ENCODE peak calls at places on chromosome X, in five cellular contexts. One of them, this sample, is unnamed.
A peak's percentile ranks its signal among the peaks of the same experiment; 100 is the strongest.

GRCh38 chrX:24426340-24426913 is 38.7 kb upstream of the PDK3 start:
- DNase-seq in HEK293T: no peak
- DNase-seq in choroid plexus epithelial cell: peak; percentile 36
- DNase-seq in stimulated activated CD4-positive, alpha-beta T cell treated with anti-CD3 and anti-CD28 coated beads, Interleukin-4, amount 100 ng/mL, for 4 hours: no peak
- DNase-seq in effector memory CD4-positive, alpha-beta T cell: no peak
- DNase-seq in this sample: no peak

GRCh38 chrX:69065451-69065850 is 99.8 kb downstream of the PJA1 start:
- DNase-seq in stimulated activated CD4-positive, alpha-beta T cell treated with anti-CD3 and anti-CD28 coated beads, Interleukin-4, amount 100 ng/mL, for 4 hours: no peak
- DNase-seq in choroid plexus epithelial cell: peak; percentile 24
- DNase-seq in effector memory CD4-positive, alpha-beta T cell: no peak
- DNase-seq in HEK293T: no peak
- DNase-seq in this sample: no peak

GRCh38 chrX:150361777-150362351 is 1.3 kb upstream of the MAMLD1 start:
- DNase-seq in choroid plexus epithelial cell: no peak
- DNase-seq in stimulated activated CD4-positive, alpha-beta T cell treated with anti-CD3 and anti-CD28 coated beads, Interleukin-4, amount 100 ng/mL, for 4 hours: no peak
- DNase-seq in effector memory CD4-positive, alpha-beta T cell: no peak
- DNase-seq in HEK293T: no peak
- DNase-seq in this sample: no peak

GRCh38 chrX:38102875-38103274 is 96.5 kb downstream of the SYTL5 start:
- DNase-seq in effector memory CD4-positive, alpha-beta T cell: no peak
- DNase-seq in stimulated activated CD4-positive, alpha-beta T cell treated with anti-CD3 and anti-CD28 coated beads, Interleukin-4, amount 100 ng/mL, for 4 hours: no peak
- DNase-seq in choroid plexus epithelial cell: no peak
- DNase-seq in HEK293T: no peak
- DNase-seq in this sample: no peak

GRCh38 chrX:29225670-29226069 is 638.4 kb downstream of the IL1RAPL1 start:
- DNase-seq in effector memory CD4-positive, alpha-beta T cell: no peak
- DNase-seq in choroid plexus epithelial cell: peak; percentile 19
- DNase-seq in stimulated activated CD4-positive, alpha-beta T cell treated with anti-CD3 and anti-CD28 coated beads, Interleukin-4, amount 100 ng/mL, for 4 hours: no peak
- DNase-seq in HEK293T: no peak
- DNase-seq in this sample: no peak

GRCh38 chrX:104195489-104196084 is 29.3 kb downstream of the FAM199X start:
- DNase-seq in effector memory CD4-positive, alpha-beta T cell: no peak
- DNase-seq in HEK293T: peak; percentile 54
- DNase-seq in stimulated activated CD4-positive, alpha-beta T cell treated with anti-CD3 and anti-CD28 coated beads, Interleukin-4, amount 100 ng/mL, for 4 hours: no peak
- DNase-seq in choroid plexus epithelial cell: peak; percentile 52
- DNase-seq in this sample: peak; percentile 6

GRCh38 chrX:37453821-37454220 is 104.7 kb downstream of the PRRG1 start:
- DNase-seq in effector memory CD4-positive, alpha-beta T cell: no peak
- DNase-seq in choroid plexus epithelial cell: no peak
- DNase-seq in HEK293T: no peak
- DNase-seq in stimulated activated CD4-positive, alpha-beta T cell treated with anti-CD3 and anti-CD28 coated beads, Interleukin-4, amount 100 ng/mL, for 4 hours: no peak
- DNase-seq in this sample: no peak

GRCh38 chrX:50770702-50771101 is 43.3 kb downstream of the SHROOM4 start:
- DNase-seq in stimulated activated CD4-positive, alpha-beta T cell treated with anti-CD3 and anti-CD28 coated beads, Interleukin-4, amount 100 ng/mL, for 4 hours: no peak
- DNase-seq in HEK293T: no peak
- DNase-seq in choroid plexus epithelial cell: peak; percentile 26
- DNase-seq in effector memory CD4-positive, alpha-beta T cell: no peak
- DNase-seq in this sample: no peak

GRCh38 chrX:71976753-71977152 is 66.1 kb downstream of the NHSL2 start:
- DNase-seq in stimulated activated CD4-positive, alpha-beta T cell treated with anti-CD3 and anti-CD28 coated beads, Interleukin-4, amount 100 ng/mL, for 4 hours: no peak
- DNase-seq in choroid plexus epithelial cell: no peak
- DNase-seq in HEK293T: no peak
- DNase-seq in effector memory CD4-positive, alpha-beta T cell: no peak
- DNase-seq in this sample: no peak

GRCh38 chrX:100812216-100813158 is 7.7 kb upstream of the CSTF2 start:
- DNase-seq in choroid plexus epithelial cell: peak; percentile 20
- DNase-seq in effector memory CD4-positive, alpha-beta T cell: no peak
- DNase-seq in stimulated activated CD4-positive, alpha-beta T cell treated with anti-CD3 and anti-CD28 coated beads, Interleukin-4, amount 100 ng/mL, for 4 hours: no peak
- DNase-seq in HEK293T: no peak
- DNase-seq in this sample: no peak

GRCh38 chrX:98627645-98628044 is 1743.9 kb downstream of the RPA4 start:
- DNase-seq in stimulated activated CD4-positive, alpha-beta T cell treated with anti-CD3 and anti-CD28 coated beads, Interleukin-4, amount 100 ng/mL, for 4 hours: no peak
- DNase-seq in choroid plexus epithelial cell: no peak
- DNase-seq in HEK293T: no peak
- DNase-seq in effector memory CD4-positive, alpha-beta T cell: no peak
- DNase-seq in this sample: no peak

GRCh38 chrX:97828454-97828853 is 944.7 kb downstream of the RPA4 start:
- DNase-seq in effector memory CD4-positive, alpha-beta T cell: no peak
- DNase-seq in HEK293T: no peak
- DNase-seq in stimulated activated CD4-positive, alpha-beta T cell treated with anti-CD3 and anti-CD28 coated beads, Interleukin-4, amount 100 ng/mL, for 4 hours: no peak
- DNase-seq in choroid plexus epithelial cell: no peak
- DNase-seq in this sample: no peak

GRCh38 chrX:102154900-102155805 is 624 bp downstream of the BEX5 start:
- DNase-seq in choroid plexus epithelial cell: no peak
- DNase-seq in HEK293T: peak; percentile 16
- DNase-seq in effector memory CD4-positive, alpha-beta T cell: no peak
- DNase-seq in stimulated activated CD4-positive, alpha-beta T cell treated with anti-CD3 and anti-CD28 coated beads, Interleukin-4, amount 100 ng/mL, for 4 hours: peak; percentile 6
- DNase-seq in this sample: no peak

GRCh38 chrX:22202251-22202650 is 70.5 kb upstream of the CBLL2 start:
- DNase-seq in choroid plexus epithelial cell: no peak
- DNase-seq in effector memory CD4-positive, alpha-beta T cell: no peak
- DNase-seq in stimulated activated CD4-positive, alpha-beta T cell treated with anti-CD3 and anti-CD28 coated beads, Interleukin-4, amount 100 ng/mL, for 4 hours: no peak
- DNase-seq in HEK293T: no peak
- DNase-seq in this sample: no peak

GRCh38 chrX:153935326-153935851 is 552 bp upstream of the NAA10 start:
- DNase-seq in effector memory CD4-positive, alpha-beta T cell: no peak
- DNase-seq in HEK293T: no peak
- DNase-seq in choroid plexus epithelial cell: no peak
- DNase-seq in stimulated activated CD4-positive, alpha-beta T cell treated with anti-CD3 and anti-CD28 coated beads, Interleukin-4, amount 100 ng/mL, for 4 hours: no peak
- DNase-seq in this sample: peak; percentile 52

GRCh38 chrX:72021975-72022374 is 109.7 kb downstream of the RTL5 start:
- DNase-seq in stimulated activated CD4-positive, alpha-beta T cell treated with anti-CD3 and anti-CD28 coated beads, Interleukin-4, amount 100 ng/mL, for 4 hours: no peak
- DNase-seq in effector memory CD4-positive, alpha-beta T cell: no peak
- DNase-seq in HEK293T: peak; percentile 59
- DNase-seq in choroid plexus epithelial cell: peak; percentile 41
- DNase-seq in this sample: peak; percentile 38

GRCh38 chrX:113260474-113260873 is 419.8 kb upstream of the AMOT start:
- DNase-seq in HEK293T: peak; percentile 18
- DNase-seq in effector memory CD4-positive, alpha-beta T cell: no peak
- DNase-seq in stimulated activated CD4-positive, alpha-beta T cell treated with anti-CD3 and anti-CD28 coated beads, Interleukin-4, amount 100 ng/mL, for 4 hours: no peak
- DNase-seq in choroid plexus epithelial cell: no peak
- DNase-seq in this sample: no peak

GRCh38 chrX:54865208-54865607 is 55.4 kb upstream of the TRO start:
- DNase-seq in stimulated activated CD4-positive, alpha-beta T cell treated with anti-CD3 and anti-CD28 coated beads, Interleukin-4, amount 100 ng/mL, for 4 hours: no peak
- DNase-seq in HEK293T: no peak
- DNase-seq in choroid plexus epithelial cell: no peak
- DNase-seq in effector memory CD4-positive, alpha-beta T cell: no peak
- DNase-seq in this sample: no peak

GRCh38 chrX:138191998-138192397 is 519.5 kb downstream of the FGF13 start:
- DNase-seq in HEK293T: peak; percentile 20
- DNase-seq in stimulated activated CD4-positive, alpha-beta T cell treated with anti-CD3 and anti-CD28 coated beads, Interleukin-4, amount 100 ng/mL, for 4 hours: no peak
- DNase-seq in effector memory CD4-positive, alpha-beta T cell: no peak
- DNase-seq in choroid plexus epithelial cell: peak; percentile 17
- DNase-seq in this sample: no peak

GRCh38 chrX:155263854-155264628 is at the start of gene RAB39B:
- DNase-seq in stimulated activated CD4-positive, alpha-beta T cell treated with anti-CD3 and anti-CD28 coated beads, Interleukin-4, amount 100 ng/mL, for 4 hours: peak; percentile 60
- DNase-seq in HEK293T: peak; percentile 74
- DNase-seq in effector memory CD4-positive, alpha-beta T cell: peak; percentile 54
- DNase-seq in choroid plexus epithelial cell: peak; percentile 60
- DNase-seq in this sample: peak; percentile 25

GRCh38 chrX:110803506-110803905 is 7.9 kb upstream of the CHRDL1 start:
- DNase-seq in stimulated activated CD4-positive, alpha-beta T cell treated with anti-CD3 and anti-CD28 coated beads, Interleukin-4, amount 100 ng/mL, for 4 hours: no peak
- DNase-seq in HEK293T: no peak
- DNase-seq in effector memory CD4-positive, alpha-beta T cell: no peak
- DNase-seq in choroid plexus epithelial cell: no peak
- DNase-seq in this sample: no peak

GRCh38 chrX:150062292-150063137 is 124.2 kb upstream of the EOLA2 start:
- DNase-seq in stimulated activated CD4-positive, alpha-beta T cell treated with anti-CD3 and anti-CD28 coated beads, Interleukin-4, amount 100 ng/mL, for 4 hours: no peak
- DNase-seq in effector memory CD4-positive, alpha-beta T cell: no peak
- DNase-seq in HEK293T: no peak
- DNase-seq in choroid plexus epithelial cell: peak; percentile 44
- DNase-seq in this sample: no peak

GRCh38 chrX:14899607-14900006 is 26.4 kb downstream of the MOSPD2 start:
- DNase-seq in HEK293T: no peak
- DNase-seq in effector memory CD4-positive, alpha-beta T cell: no peak
- DNase-seq in choroid plexus epithelial cell: peak; percentile 82
- DNase-seq in stimulated activated CD4-positive, alpha-beta T cell treated with anti-CD3 and anti-CD28 coated beads, Interleukin-4, amount 100 ng/mL, for 4 hours: no peak
- DNase-seq in this sample: no peak

GRCh38 chrX:152861116-152861515 is 30.3 kb downstream of the NSDHL start:
- DNase-seq in effector memory CD4-positive, alpha-beta T cell: no peak
- DNase-seq in HEK293T: no peak
- DNase-seq in stimulated activated CD4-positive, alpha-beta T cell treated with anti-CD3 and anti-CD28 coated beads, Interleukin-4, amount 100 ng/mL, for 4 hours: no peak
- DNase-seq in choroid plexus epithelial cell: peak; percentile 18
- DNase-seq in this sample: no peak

GRCh38 chrX:34343001-34343400 is 210.9 kb upstream of the FAM47A start:
- DNase-seq in choroid plexus epithelial cell: no peak
- DNase-seq in stimulated activated CD4-positive, alpha-beta T cell treated with anti-CD3 and anti-CD28 coated beads, Interleukin-4, amount 100 ng/mL, for 4 hours: no peak
- DNase-seq in effector memory CD4-positive, alpha-beta T cell: no peak
- DNase-seq in HEK293T: no peak
- DNase-seq in this sample: no peak

GRCh38 chrX:54978448-54978847 is 15.5 kb downstream of the PFKFB1 start:
- DNase-seq in HEK293T: no peak
- DNase-seq in effector memory CD4-positive, alpha-beta T cell: no peak
- DNase-seq in stimulated activated CD4-positive, alpha-beta T cell treated with anti-CD3 and anti-CD28 coated beads, Interleukin-4, amount 100 ng/mL, for 4 hours: no peak
- DNase-seq in choroid plexus epithelial cell: peak; percentile 8
- DNase-seq in this sample: no peak

GRCh38 chrX:54043696-54044125 is 562 bp downstream of the PHF8 start:
- DNase-seq in effector memory CD4-positive, alpha-beta T cell: peak; percentile 17
- DNase-seq in stimulated activated CD4-positive, alpha-beta T cell treated with anti-CD3 and anti-CD28 coated beads, Interleukin-4, amount 100 ng/mL, for 4 hours: no peak
- DNase-seq in HEK293T: peak; percentile 13
- DNase-seq in choroid plexus epithelial cell: no peak
- DNase-seq in this sample: no peak

GRCh38 chrX:132652871-132653270 is 164.0 kb upstream of the MBNL3 start:
- DNase-seq in stimulated activated CD4-positive, alpha-beta T cell treated with anti-CD3 and anti-CD28 coated beads, Interleukin-4, amount 100 ng/mL, for 4 hours: no peak
- DNase-seq in effector memory CD4-positive, alpha-beta T cell: no peak
- DNase-seq in HEK293T: no peak
- DNase-seq in choroid plexus epithelial cell: no peak
- DNase-seq in this sample: no peak

GRCh38 chrX:17441965-17442364 is 67.0 kb downstream of the NHS start:
- DNase-seq in choroid plexus epithelial cell: no peak
- DNase-seq in effector memory CD4-positive, alpha-beta T cell: no peak
- DNase-seq in HEK293T: no peak
- DNase-seq in stimulated activated CD4-positive, alpha-beta T cell treated with anti-CD3 and anti-CD28 coated beads, Interleukin-4, amount 100 ng/mL, for 4 hours: no peak
- DNase-seq in this sample: no peak

GRCh38 chrX:51520393-51520792 is 24.0 kb upstream of the NUDT11 start:
- DNase-seq in effector memory CD4-positive, alpha-beta T cell: no peak
- DNase-seq in choroid plexus epithelial cell: no peak
- DNase-seq in stimulated activated CD4-positive, alpha-beta T cell treated with anti-CD3 and anti-CD28 coated beads, Interleukin-4, amount 100 ng/mL, for 4 hours: no peak
- DNase-seq in HEK293T: no peak
- DNase-seq in this sample: no peak

GRCh38 chrX:40080896-40081678 is 16.7 kb downstream of the BCOR start:
- DNase-seq in effector memory CD4-positive, alpha-beta T cell: no peak
- DNase-seq in stimulated activated CD4-positive, alpha-beta T cell treated with anti-CD3 and anti-CD28 coated beads, Interleukin-4, amount 100 ng/mL, for 4 hours: no peak
- DNase-seq in HEK293T: no peak
- DNase-seq in choroid plexus epithelial cell: no peak
- DNase-seq in this sample: no peak

GRCh38 chrX:1500701-1501624 is 36.0 kb downstream of the P2RY8 start:
- DNase-seq in effector memory CD4-positive, alpha-beta T cell: no peak
- DNase-seq in stimulated activated CD4-positive, alpha-beta T cell treated with anti-CD3 and anti-CD28 coated beads, Interleukin-4, amount 100 ng/mL, for 4 hours: no peak
- DNase-seq in choroid plexus epithelial cell: no peak
- DNase-seq in HEK293T: no peak
- DNase-seq in this sample: no peak

GRCh38 chrX:79270401-79270800 is 96.7 kb downstream of the ITM2A start:
- DNase-seq in stimulated activated CD4-positive, alpha-beta T cell treated with anti-CD3 and anti-CD28 coated beads, Interleukin-4, amount 100 ng/mL, for 4 hours: peak; percentile 61
- DNase-seq in HEK293T: no peak
- DNase-seq in effector memory CD4-positive, alpha-beta T cell: peak; percentile 55
- DNase-seq in choroid plexus epithelial cell: peak; percentile 3
- DNase-seq in this sample: no peak

GRCh38 chrX:70044541-70045245 is 5.0 kb downstream of the AWAT2 start:
- DNase-seq in effector memory CD4-positive, alpha-beta T cell: no peak
- DNase-seq in choroid plexus epithelial cell: peak; percentile 43
- DNase-seq in HEK293T: no peak
- DNase-seq in stimulated activated CD4-positive, alpha-beta T cell treated with anti-CD3 and anti-CD28 coated beads, Interleukin-4, amount 100 ng/mL, for 4 hours: no peak
- DNase-seq in this sample: no peak

This sample was measured in HuH-7.